ENCODE peak calls at places on chromosome X, in eight cellular contexts. W, Z, L, J, E, V, H and X are unnamed samples.

GRCh38 chrX:37485429-37485828 is 86.0 kb upstream of the LANCL3 start:
- DNase-seq in W (no peak), Z (no peak), L (no peak), J (no peak), E (no peak), V (no peak), H (no peak), X (no peak)

GRCh38 chrX:2781698-2782097 is 29.9 kb downstream of the XG start:
- DNase-seq in W (no peak), Z (no peak), L (no peak), J (peak; percentile 23), E (peak; percentile 30), V (no peak), H (no peak), X (no peak)

GRCh38 chrX:139831689-139832456 is 101.0 kb downstream of the ATP11C start:
- DNase-seq in W (no peak), Z (no peak), L (no peak), J (peak; percentile 38), E (peak; percentile 51), V (peak; percentile 19), H (peak; percentile 16), X (peak; percentile 75)

GRCh38 chrX:101774340-101774739 is 114.7 kb upstream of the ARMCX2 start:
- DNase-seq in W (no peak), Z (no peak), L (no peak), J (peak; percentile 75), E (no peak), V (no peak), H (no peak), X (no peak)

GRCh38 chrX:12690646-12691045 is 100.6 kb upstream of the PRPS2 start:
- DNase-seq in W (no peak), Z (no peak), L (no peak), J (no peak), E (no peak), V (no peak), H (no peak), X (no peak)

GRCh38 chrX:65241059-65241721 is 264.9 kb upstream of the ZC4H2 start:
- DNase-seq in W (no peak), Z (no peak), L (no peak), J (no peak), E (no peak), V (no peak), H (no peak), X (no peak)

GRCh38 chrX:8684201-8684600 is 47.7 kb downstream of the ANOS1 start:
- DNase-seq in W (no peak), Z (no peak), L (no peak), J (peak; percentile 9), E (no peak), V (no peak), H (no peak), X (no peak)

GRCh38 chrX:12970691-12971202 is 4.2 kb upstream of the TMSB4X start:
- DNase-seq in W (no peak), Z (no peak), L (peak; percentile 51), J (peak; percentile 72), E (peak; percentile 76), V (peak; percentile 22), H (no peak), X (peak; percentile 79)

GRCh38 chrX:25007059-25008053 is 8.4 kb downstream of the ARX start:
- DNase-seq in W (no peak), Z (no peak), L (no peak), J (no peak), E (no peak), V (no peak), H (no peak), X (no peak)

GRCh38 chrX:23003121-23003520 is 3.4 kb downstream of the DDX53 start:
- DNase-seq in W (no peak), Z (peak; percentile 9), L (no peak), J (no peak), E (peak; percentile 35), V (no peak), H (no peak), X (peak; percentile 32)

GRCh38 chrX:133045986-133046385 is 50.9 kb downstream of the USP26 start:
- DNase-seq in W (no peak), Z (no peak), L (no peak), J (no peak), E (peak; percentile 36), V (peak; percentile 29), H (no peak), X (peak; percentile 12)

GRCh38 chrX:47863187-47863586 is 26.5 kb downstream of the ZNF81 start:
- DNase-seq in W (no peak), Z (no peak), L (no peak), J (no peak), E (no peak), V (no peak), H (no peak), X (no peak)

GRCh38 chrX:16897445-16897844 is 27.3 kb upstream of the RBBP7 start:
- DNase-seq in W (no peak), Z (no peak), L (no peak), J (no peak), E (no peak), V (no peak), H (no peak), X (no peak)

GRCh38 chrX:14697453-14697852 is 168.1 kb downstream of the GLRA2 start:
- DNase-seq in W (no peak), Z (no peak), L (peak; percentile 43), J (peak; percentile 40), E (no peak), V (peak; percentile 2), H (peak; percentile 9), X (peak; percentile 25)

GRCh38 chrX:15869695-15870094 is 15.1 kb upstream of the AP1S2 start:
- DNase-seq in W (no peak), Z (no peak), L (no peak), J (no peak), E (no peak), V (no peak), H (no peak), X (no peak)

GRCh38 chrX:103530540-103530939 is 11.3 kb upstream of the RAB40A start:
- DNase-seq in W (no peak), Z (no peak), L (no peak), J (no peak), E (no peak), V (no peak), H (no peak), X (no peak)

GRCh38 chrX:43615677-43616076 is 40.4 kb upstream of the MAOA start:
- DNase-seq in W (no peak), Z (no peak), L (no peak), J (no peak), E (no peak), V (peak; percentile 22), H (no peak), X (no peak)

GRCh38 chrX:118569676-118570075 is 74.1 kb downstream of the DOCK11 start:
- DNase-seq in W (no peak), Z (no peak), L (peak; percentile 51), J (no peak), E (no peak), V (no peak), H (no peak), X (peak; percentile 24)

GRCh38 chrX:153646620-153647373 is at the start of gene DUSP9:
- DNase-seq in W (peak; percentile 47), Z (no peak), L (no peak), J (no peak), E (peak; percentile 27), V (peak; percentile 69), H (no peak), X (peak; percentile 2)

GRCh38 chrX:151815461-151815860 is 80.9 kb downstream of the CNGA2 start:
- DNase-seq in W (no peak), Z (no peak), L (no peak), J (no peak), E (peak; percentile 23), V (no peak), H (no peak), X (peak; percentile 44)

GRCh38 chrX:20432746-20433374 is 166.2 kb upstream of the RPS6KA3 start:
- DNase-seq in W (no peak), Z (no peak), L (no peak), J (peak; percentile 67), E (peak; percentile 16), V (no peak), H (no peak), X (peak; percentile 22)

GRCh38 chrX:96729868-96730643 is 45.4 kb downstream of the DIAPH2 start:
- DNase-seq in W (no peak), Z (no peak), L (no peak), J (no peak), E (no peak), V (peak; percentile 12), H (no peak), X (no peak)

GRCh38 chrX:38260231-38260630 is 39.6 kb upstream of the SRPX start:
- DNase-seq in W (no peak), Z (no peak), L (no peak), J (peak; percentile 25), E (peak; percentile 19), V (peak; percentile 7), H (peak; percentile 47), X (peak; percentile 40)

GRCh38 chrX:74232859-74233258 is 71.1 kb upstream of the ZCCHC13 start:
- DNase-seq in W (no peak), Z (no peak), L (peak; percentile 2), J (peak; percentile 4), E (peak; percentile 42), V (no peak), H (no peak), X (peak; percentile 45)

GRCh38 chrX:96906741-96907140 is 23.0 kb downstream of the RPA4 start:
- DNase-seq in W (no peak), Z (no peak), L (no peak), J (no peak), E (peak; percentile 24), V (no peak), H (no peak), X (peak; percentile 56)

GRCh38 chrX:140318306-140318705 is 186.6 kb downstream of the SOX3 start:
- DNase-seq in W (no peak), Z (no peak), L (no peak), J (no peak), E (peak; percentile 6), V (no peak), H (no peak), X (no peak)

GRCh38 chrX:15235001-15235400 is 34.9 kb downstream of the ASB9 start:
- DNase-seq in W (no peak), Z (no peak), L (no peak), J (no peak), E (no peak), V (no peak), H (no peak), X (no peak)

GRCh38 chrX:129934461-129934860 is 28.5 kb downstream of the UTP14A start:
- DNase-seq in W (no peak), Z (no peak), L (no peak), J (no peak), E (no peak), V (no peak), H (no peak), X (no peak)

GRCh38 chrX:154436597-154437397 is at the start of gene GDI1:
- DNase-seq in W (peak; percentile 82), Z (no peak), L (peak; percentile 58), J (peak; percentile 70), E (peak; percentile 38), V (peak; percentile 61), H (peak; percentile 85), X (peak; percentile 15)

GRCh38 chrX:110201799-110202198 is 116.1 kb downstream of the AMMECR1 start:
- DNase-seq in W (no peak), Z (no peak), L (no peak), J (no peak), E (peak; percentile 41), V (no peak), H (no peak), X (peak; percentile 44)

GRCh38 chrX:39445336-39445735 is 644.1 kb downstream of the MID1IP1 start:
- DNase-seq in W (no peak), Z (no peak), L (peak; percentile 73), J (peak; percentile 39), E (peak; percentile 7), V (peak; percentile 33), H (no peak), X (no peak)

GRCh38 chrX:12825801-12826200 is 34.6 kb downstream of the PRPS2 start:
- DNase-seq in W (no peak), Z (no peak), L (no peak), J (no peak), E (peak; percentile 23), V (no peak), H (no peak), X (no peak)

GRCh38 chrX:25198891-25199290 is 183.1 kb upstream of the ARX start:
- DNase-seq in W (no peak), Z (no peak), L (no peak), J (no peak), E (no peak), V (no peak), H (no peak), X (no peak)

GRCh38 chrX:21955398-21956189 is 15.1 kb downstream of the SMS start:
- DNase-seq in W (no peak), Z (no peak), L (no peak), J (no peak), E (no peak), V (no peak), H (no peak), X (peak; percentile 42)